ENCODE peak calls at places on chromosomes 5 and 9, in ten cellular contexts. R is effector memory CD4-positive, alpha-beta T cell; K is neural progenitor cell; Y is A549; Q is CD4-positive, alpha-beta memory T cell; C is endodermal cell; O is H9; T is uterus; X is GM23248; D is kidney. M is an unnamed sample.

GRCh38 chr5:139131062-139131856 is 66.9 kb downstream of the SIL1 start:
- DNase-seq in D (peak; percentile 80), Q (no peak), R (no peak), T (peak; percentile 64), C (peak; percentile 72), Y (no peak), X (peak; percentile 71), O (no peak), K (peak; percentile 49), M (no peak)

GRCh38 chr9:16386579-16387077 is 483.8 kb downstream of the BNC2 start:
- DNase-seq in X (no peak), R (no peak), D (no peak), O (no peak), T (no peak), C (no peak), Y (peak; percentile 19), K (no peak), Q (no peak), M (no peak)

GRCh38 chr9:113931140-113931539 is 55.0 kb downstream of the ZNF618 start:
- DNase-seq in O (no peak), C (no peak), R (no peak), K (no peak), D (no peak), Q (no peak), X (no peak), T (no peak), Y (no peak), M (no peak)

GRCh38 chr5:164998142-164998541 is 1492.7 kb downstream of the MAT2B start:
- DNase-seq in K (no peak), T (no peak), Y (no peak), D (no peak), Q (no peak), O (no peak), R (no peak), X (no peak), C (no peak), M (no peak)

GRCh38 chr9:76716270-76716669 is 48.0 kb upstream of the PCA3 start:
- DNase-seq in K (no peak), D (no peak), C (no peak), T (no peak), Y (no peak), R (no peak), O (no peak), X (peak; percentile 54), Q (no peak), M (no peak)

GRCh38 chr9:72540348-72540873 is 19.0 kb downstream of the TMC1 start:
- DNase-seq in D (no peak), T (no peak), C (no peak), Q (no peak), X (peak; percentile 91), K (no peak), Y (peak; percentile 75), R (no peak), O (no peak), M (no peak)

GRCh38 chr5:60763061-60763460 is 63.1 kb upstream of the DEPDC1B start:
- DNase-seq in R (no peak), X (no peak), K (no peak), T (no peak), Q (no peak), C (no peak), D (no peak), Y (no peak), O (no peak), M (no peak)

GRCh38 chr5:26847041-26847736 is 191.2 kb downstream of the CDH9 start:
- DNase-seq in X (no peak), Y (peak; percentile 28), Q (no peak), R (no peak), O (peak; percentile 32), K (peak; percentile 4), T (no peak), D (no peak), C (peak; percentile 49), M (no peak)

GRCh38 chr9:13278368-13279246 is 885 bp downstream of the MPDZ start:
- DNase-seq in D (peak; percentile 84), R (no peak), K (peak; percentile 74), O (peak; percentile 64), Y (peak; percentile 71), Q (no peak), C (peak; percentile 83), T (peak; percentile 73), X (peak; percentile 81), M (peak; percentile 64)

GRCh38 chr9:114929166-114929565 is 1.2 kb downstream of the TNFSF8 start:
- DNase-seq in K (no peak), D (no peak), X (no peak), C (no peak), R (no peak), Y (no peak), T (no peak), Q (peak; percentile 75), O (no peak), M (no peak)

GRCh38 chr5:64767959-64768357 is 533 bp downstream of the SREK1IP1 start:
- DNase-seq in K (peak; percentile 32), Y (peak; percentile 14), D (no peak), C (no peak), O (peak; percentile 26), T (peak; percentile 14), Q (no peak), R (no peak), X (peak; percentile 43), M (peak; percentile 17)

GRCh38 chr5:89133129-89133528 is 250.1 kb upstream of the MEF2C start:
- DNase-seq in K (no peak), O (no peak), X (no peak), R (no peak), C (no peak), Q (no peak), T (no peak), D (no peak), Y (no peak), M (no peak)

DNA sequence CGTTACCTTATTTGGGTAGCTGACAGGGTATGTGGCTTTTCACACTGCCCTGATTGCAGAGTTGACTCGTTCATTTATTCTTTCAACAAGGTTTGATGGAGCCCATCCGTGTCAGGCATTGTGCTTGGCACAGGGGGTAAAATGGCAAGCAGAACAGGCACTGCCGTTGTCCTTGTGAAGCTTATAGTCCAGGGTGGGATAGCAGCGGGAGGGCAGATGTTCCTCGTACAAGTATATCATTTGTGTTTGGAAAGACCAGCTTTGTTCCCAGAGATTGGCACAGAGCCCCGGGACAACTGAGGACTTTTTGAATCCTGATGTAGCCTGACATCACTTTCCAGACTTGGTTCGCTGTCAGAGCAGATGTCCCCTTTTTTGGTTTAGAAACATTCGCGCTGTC is 50.9 kb downstream of the MVB12B start:
- DNase-seq in T (no peak), C (no peak), R (no peak), Y (no peak), D (no peak), O (no peak), K (no peak), Q (no peak), X (no peak), M (no peak)
- H3K4me1 ChIP-seq in T (no peaks in the 10 kb centered on the region), C (peaks cover 13% of the 10 kb centered on the region), R (no peaks in the 10 kb centered on the region), Y (peaks cover 29% of the 10 kb centered on the region), D (peaks cover 5% of the 10 kb centered on the region), O (peaks cover 8% of the 10 kb centered on the region), K (peaks cover 72% of the 10 kb centered on the region), Q (no peaks in the 10 kb centered on the region), X (peaks cover 36% of the 10 kb centered on the region), M (peaks cover 29% of the 10 kb centered on the region)

GRCh38 chr9:131624636-131625241 is 79.4 kb downstream of the PRRT1B start:
- DNase-seq in O (no peak), Q (no peak), T (no peak), D (peak; percentile 70), K (no peak), C (no peak), R (no peak), Y (no peak), X (peak; percentile 38), M (no peak)
- H3K4me1 ChIP-seq in O (no peaks in the 10 kb centered on the region), Q (peaks cover 41% of the 10 kb centered on the region), T (no peaks in the 10 kb centered on the region), D (no peaks in the 10 kb centered on the region), K (peaks cover 12% of the 10 kb centered on the region), C (no peaks in the 10 kb centered on the region), R (peaks cover 8% of the 10 kb centered on the region), Y (no peaks in the 10 kb centered on the region), X (peaks cover 7% of the 10 kb centered on the region), M (no peaks in the 10 kb centered on the region)

DNA sequence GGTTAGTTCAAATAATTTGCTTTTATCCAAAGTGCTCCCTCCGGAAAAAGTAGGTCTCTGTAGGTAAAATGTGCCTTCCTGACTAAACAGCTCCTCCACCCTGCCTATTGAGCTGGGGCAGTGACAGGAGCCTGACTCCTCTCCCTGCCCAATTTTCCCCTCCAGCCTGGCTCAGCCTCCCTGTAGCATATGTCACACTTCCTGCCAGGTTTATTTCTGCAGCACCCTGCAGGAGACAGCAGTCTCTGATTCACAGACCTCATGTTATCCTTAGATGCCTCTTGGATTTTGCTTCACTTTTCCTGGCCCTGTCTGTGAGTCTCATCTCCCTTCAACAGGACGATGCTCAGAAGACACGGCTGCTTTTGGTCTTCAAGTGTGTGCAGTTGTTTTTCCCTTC is 33.5 kb downstream of the SLC36A1 start:
- DNase-seq in Q (no peak), O (no peak), R (no peak), D (no peak), X (peak; percentile 96), Y (no peak), C (peak; percentile 55), T (no peak), K (no peak), M (no peak)
- H3K4me1 ChIP-seq in Q (no peaks in the 10 kb centered on the region), O (no peaks in the 10 kb centered on the region), R (no peaks in the 10 kb centered on the region), D (no peaks in the 10 kb centered on the region), X (peaks cover 28% of the 10 kb centered on the region), Y (no peaks in the 10 kb centered on the region), C (no peaks in the 10 kb centered on the region), T (no peaks in the 10 kb centered on the region), K (peaks cover 24% of the 10 kb centered on the region), M (no peaks in the 10 kb centered on the region)

GRCh38 chr9:99966720-99967119 is 60.3 kb downstream of the STX17 start:
- DNase-seq in X (no peak), T (no peak), C (peak; percentile 65), Y (peak; percentile 35), O (peak; percentile 40), R (no peak), D (no peak), K (peak; percentile 51), Q (no peak), M (no peak)

GRCh38 chr9:99973455-99973854 is 67.0 kb downstream of the STX17 start:
- DNase-seq in X (no peak), Q (no peak), R (no peak), Y (no peak), D (no peak), O (no peak), T (no peak), C (no peak), K (no peak), M (no peak)

GRCh38 chr9:99970481-99970880 is 64.0 kb downstream of the STX17 start:
- DNase-seq in K (no peak), X (no peak), Q (no peak), O (no peak), C (no peak), D (no peak), R (no peak), Y (no peak), T (no peak), M (no peak)

GRCh38 chr9:99967457-99967856 is 61.0 kb downstream of the STX17 start:
- DNase-seq in D (no peak), O (no peak), T (no peak), Y (no peak), Q (no peak), C (peak; percentile 84), X (no peak), K (peak; percentile 44), R (no peak), M (no peak)

DNA sequence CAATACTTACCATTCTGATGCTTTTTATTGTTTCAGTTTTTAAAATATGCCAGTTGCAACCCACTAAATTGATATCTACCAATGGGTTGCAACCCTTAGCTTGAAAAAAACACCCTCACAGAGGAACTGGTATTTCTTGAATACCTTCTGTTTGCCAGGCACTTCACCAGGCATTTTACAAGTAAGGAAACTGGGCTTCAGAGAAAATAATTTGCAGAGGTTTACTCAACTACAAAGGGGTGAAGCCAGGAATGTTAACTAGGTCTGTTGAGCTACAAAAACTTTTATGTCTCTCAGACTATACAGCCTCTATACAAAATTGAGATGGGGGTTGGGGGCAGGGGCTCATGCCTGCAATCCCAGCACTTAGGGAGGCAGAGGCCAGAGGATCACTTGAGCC is 65.0 kb downstream of the STX17 start:
- DNase-seq in R (no peak), C (no peak), D (no peak), Q (no peak), K (no peak), Y (no peak), T (no peak), X (no peak), O (no peak), M (no peak)
- H3K4me1 ChIP-seq in R (no peaks in the 10 kb centered on the region), C (peaks cover 21% of the 10 kb centered on the region), D (no peaks in the 10 kb centered on the region), Q (no peaks in the 10 kb centered on the region), K (peaks cover 29% of the 10 kb centered on the region), Y (peaks cover 6% of the 10 kb centered on the region), T (no peaks in the 10 kb centered on the region), X (no peaks in the 10 kb centered on the region), O (no peaks in the 10 kb centered on the region), M (no peaks in the 10 kb centered on the region)

M was measured in HAP-1.